ENCODE peak calls at places on chromosomes 11 and 22, in seven cellular contexts. One of them, this sample, is unnamed.

GRCh38 chr11:75384438-75385080 is 14.8 kb upstream of the RPS3 start:
- DNase-seq in GM12892: peak; percentile 64
- DNase-seq in heart left ventricle: peak; percentile 90
- DNase-seq in lower leg skin: peak; percentile 60
- DNase-seq in prostate gland: peak; percentile 67
- DNase-seq in H1: peak; percentile 51
- DNase-seq in adrenal gland: peak; percentile 72
- DNase-seq in this sample: peak; percentile 81

GRCh38 chr11:60970369-60970774 is 1.1 kb upstream of the CD6 start:
- DNase-seq in adrenal gland: peak; percentile 60
- DNase-seq in prostate gland: no peak
- DNase-seq in GM12892: peak; percentile 64
- DNase-seq in heart left ventricle: peak; percentile 82
- DNase-seq in lower leg skin: no peak
- DNase-seq in H1: no peak
- DNase-seq in this sample: peak; percentile 63

GRCh38 chr11:30735946-30736345 is 149.8 kb upstream of the MPPED2 start:
- DNase-seq in H1: no peak
- DNase-seq in prostate gland: no peak
- DNase-seq in lower leg skin: no peak
- DNase-seq in heart left ventricle: no peak
- DNase-seq in adrenal gland: no peak
- DNase-seq in GM12892: no peak
- DNase-seq in this sample: no peak

GRCh38 chr11:45856044-45856468 is 8.8 kb downstream of the CRY2 start:
- DNase-seq in adrenal gland: no peak
- DNase-seq in GM12892: no peak
- DNase-seq in H1: no peak
- DNase-seq in lower leg skin: peak; percentile 36
- DNase-seq in heart left ventricle: no peak
- DNase-seq in prostate gland: no peak
- DNase-seq in this sample: no peak

GRCh38 chr11:92812841-92813240 is 156.6 kb upstream of the MTNR1B start:
- DNase-seq in adrenal gland: no peak
- DNase-seq in heart left ventricle: no peak
- DNase-seq in prostate gland: no peak
- DNase-seq in H1: no peak
- DNase-seq in lower leg skin: no peak
- DNase-seq in GM12892: no peak
- DNase-seq in this sample: no peak

GRCh38 chr11:75813622-75814039 is 1.4 kb upstream of the UVRAG start:
- DNase-seq in H1: no peak
- DNase-seq in GM12892: no peak
- DNase-seq in adrenal gland: no peak
- DNase-seq in heart left ventricle: no peak
- DNase-seq in prostate gland: no peak
- DNase-seq in lower leg skin: no peak
- DNase-seq in this sample: no peak

GRCh38 chr22:43540570-43540969 is 128.8 kb downstream of the MPPED1 start:
- DNase-seq in H1: no peak
- DNase-seq in lower leg skin: no peak
- DNase-seq in GM12892: no peak
- DNase-seq in heart left ventricle: no peak
- DNase-seq in prostate gland: no peak
- DNase-seq in adrenal gland: no peak
- DNase-seq in this sample: no peak

GRCh38 chr11:119791047-119791446 is 62.0 kb upstream of the NECTIN1 start:
- DNase-seq in heart left ventricle: no peak
- DNase-seq in lower leg skin: no peak
- DNase-seq in GM12892: no peak
- DNase-seq in prostate gland: no peak
- DNase-seq in H1: no peak
- DNase-seq in adrenal gland: no peak
- DNase-seq in this sample: no peak

GRCh38 chr22:25362883-25363240 is 143.4 kb downstream of the CRYBB2 start:
- DNase-seq in prostate gland: no peak
- DNase-seq in H1: no peak
- DNase-seq in GM12892: no peak
- DNase-seq in heart left ventricle: peak; percentile 58
- DNase-seq in lower leg skin: no peak
- DNase-seq in adrenal gland: peak; percentile 25
- DNase-seq in this sample: no peak

GRCh38 chr11:116471608-116472007 is 301.2 kb downstream of the BUD13 start:
- DNase-seq in prostate gland: no peak
- DNase-seq in GM12892: no peak
- DNase-seq in lower leg skin: no peak
- DNase-seq in H1: no peak
- DNase-seq in adrenal gland: no peak
- DNase-seq in heart left ventricle: no peak
- DNase-seq in this sample: no peak

GRCh38 chr22:49160261-49161001 is 667.2 kb downstream of the BRD1 start:
- DNase-seq in heart left ventricle: peak; percentile 49
- DNase-seq in prostate gland: no peak
- DNase-seq in GM12892: no peak
- DNase-seq in H1: no peak
- DNase-seq in lower leg skin: no peak
- DNase-seq in adrenal gland: no peak
- DNase-seq in this sample: no peak

GRCh38 chr11:68014157-68014965 is 4.2 kb downstream of the ALDH3B1 start:
- DNase-seq in adrenal gland: peak; percentile 92
- DNase-seq in H1: no peak
- DNase-seq in lower leg skin: peak; percentile 39
- DNase-seq in GM12892: no peak
- DNase-seq in prostate gland: no peak
- DNase-seq in heart left ventricle: no peak
- DNase-seq in this sample: peak; percentile 81

GRCh38 chr11:46948378-46949131 is 12.0 kb downstream of the CSTPP1 start:
- DNase-seq in lower leg skin: no peak
- DNase-seq in GM12892: no peak
- DNase-seq in adrenal gland: no peak
- DNase-seq in prostate gland: no peak
- DNase-seq in H1: no peak
- DNase-seq in heart left ventricle: no peak
- DNase-seq in this sample: peak; percentile 66

GRCh38 chr11:7941608-7942007 is at the start of gene OR10A3:
- DNase-seq in GM12892: no peak
- DNase-seq in heart left ventricle: no peak
- DNase-seq in lower leg skin: no peak
- DNase-seq in prostate gland: no peak
- DNase-seq in adrenal gland: no peak
- DNase-seq in H1: no peak
- DNase-seq in this sample: no peak

GRCh38 chr11:7936615-7937014 is 4.9 kb downstream of the OR10A3 start:
- DNase-seq in heart left ventricle: no peak
- DNase-seq in H1: no peak
- DNase-seq in GM12892: no peak
- DNase-seq in prostate gland: no peak
- DNase-seq in lower leg skin: no peak
- DNase-seq in adrenal gland: no peak
- DNase-seq in this sample: no peak

GRCh38 chr11:7944123-7944522 is 2.6 kb upstream of the OR10A3 start:
- DNase-seq in H1: no peak
- DNase-seq in heart left ventricle: no peak
- DNase-seq in lower leg skin: no peak
- DNase-seq in adrenal gland: no peak
- DNase-seq in prostate gland: no peak
- DNase-seq in GM12892: no peak
- DNase-seq in this sample: no peak

GRCh38 chr11:7941141-7941540 is 367 bp downstream of the OR10A3 start:
- DNase-seq in heart left ventricle: no peak
- DNase-seq in lower leg skin: no peak
- DNase-seq in H1: no peak
- DNase-seq in adrenal gland: no peak
- DNase-seq in GM12892: no peak
- DNase-seq in prostate gland: no peak
- DNase-seq in this sample: no peak
- TF ChIP-seq POLR2A in heart left ventricle: no peak
- TF ChIP-seq POLR2A in lower leg skin: no peak
- TF ChIP-seq POLR2A in H1: no peak
- TF ChIP-seq POLR2A in adrenal gland: no peak
- TF ChIP-seq POLR2A in GM12892: no peak
- TF ChIP-seq POLR2A in prostate gland: no peak
- TF ChIP-seq POLR2A in this sample: no peak

DNA sequence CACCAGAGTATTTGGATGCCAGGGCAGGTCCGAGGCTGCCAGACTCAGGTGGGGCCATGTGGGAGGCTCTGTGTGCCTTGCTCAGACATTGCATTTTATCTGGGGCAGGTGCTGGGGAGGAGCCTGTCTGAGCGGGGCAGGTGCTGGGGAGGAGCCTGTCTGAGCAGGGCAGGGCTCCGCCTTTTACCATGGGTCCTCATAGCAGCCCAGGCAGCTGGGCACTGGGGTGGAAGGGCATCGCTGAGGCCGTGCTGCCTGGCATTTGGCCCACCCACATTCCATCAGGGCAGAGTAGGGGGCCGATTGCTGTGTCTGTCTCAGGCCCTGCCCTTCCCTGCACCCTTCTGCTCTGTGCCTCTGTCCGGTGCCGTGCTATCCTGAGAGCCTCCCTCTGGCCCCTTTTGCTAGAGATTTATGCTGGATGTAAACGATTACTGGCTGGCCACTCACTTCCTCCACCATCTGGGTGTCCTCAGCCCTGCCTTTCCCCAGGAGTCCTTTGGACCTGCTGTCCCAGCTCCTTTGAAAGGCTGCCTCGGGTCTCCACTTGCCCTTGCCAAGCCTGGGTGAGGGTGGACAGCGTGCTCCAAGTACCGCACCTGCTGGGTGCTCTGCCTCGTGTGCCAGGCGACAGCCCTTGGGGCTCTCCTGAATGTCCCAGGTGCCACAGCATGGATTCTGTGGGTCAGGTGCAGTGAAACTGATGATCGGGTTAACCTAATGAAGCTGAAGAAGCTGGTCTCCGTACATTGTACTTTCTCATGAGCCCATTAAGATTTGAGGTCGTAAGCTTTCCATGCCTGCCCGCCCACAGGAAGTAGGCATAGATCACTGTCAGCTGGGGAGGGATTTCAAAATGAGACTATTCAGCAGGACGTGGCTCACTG is 281.6 kb downstream of the TBC1D22A start:
- DNase-seq in adrenal gland: no peak
- DNase-seq in GM12892: no peak
- DNase-seq in heart left ventricle: peak; percentile 58
- DNase-seq in prostate gland: no peak
- DNase-seq in H1: no peak
- DNase-seq in lower leg skin: no peak
- DNase-seq in this sample: peak; percentile 67
- TF ChIP-seq POLR2A in adrenal gland: no peak
- TF ChIP-seq POLR2A in GM12892: no peak
- TF ChIP-seq POLR2A in heart left ventricle: no peak
- TF ChIP-seq POLR2A in prostate gland: no peak
- TF ChIP-seq POLR2A in H1: no peak
- TF ChIP-seq POLR2A in lower leg skin: no peak
- TF ChIP-seq POLR2A in this sample: no peak

GRCh38 chr22:50326225-50326958 is 420 bp downstream of the DENND6B start:
- DNase-seq in GM12892: no peak
- DNase-seq in prostate gland: no peak
- DNase-seq in lower leg skin: no peak
- DNase-seq in H1: no peak
- DNase-seq in heart left ventricle: no peak
- DNase-seq in adrenal gland: no peak
- DNase-seq in this sample: no peak

GRCh38 chr22:50320671-50321325 is 6.0 kb downstream of the DENND6B start:
- DNase-seq in adrenal gland: no peak
- DNase-seq in lower leg skin: no peak
- DNase-seq in heart left ventricle: no peak
- DNase-seq in GM12892: no peak
- DNase-seq in prostate gland: no peak
- DNase-seq in H1: no peak
- DNase-seq in this sample: no peak

GRCh38 chr22:50326959-50327710 is at the start of gene DENND6B:
- DNase-seq in H1: no peak
- DNase-seq in prostate gland: peak; percentile 76
- DNase-seq in lower leg skin: no peak
- DNase-seq in adrenal gland: peak; percentile 77
- DNase-seq in heart left ventricle: peak; percentile 92
- DNase-seq in GM12892: peak; percentile 89
- DNase-seq in this sample: no peak

GRCh38 chr22:50325444-50326224 is 1.2 kb downstream of the DENND6B start:
- DNase-seq in heart left ventricle: no peak
- DNase-seq in adrenal gland: no peak
- DNase-seq in prostate gland: no peak
- DNase-seq in GM12892: no peak
- DNase-seq in lower leg skin: no peak
- DNase-seq in H1: no peak
- DNase-seq in this sample: no peak

GRCh38 chr22:50323900-50324299 is 2.9 kb downstream of the DENND6B start:
- DNase-seq in lower leg skin: no peak
- DNase-seq in heart left ventricle: no peak
- DNase-seq in prostate gland: no peak
- DNase-seq in GM12892: no peak
- DNase-seq in adrenal gland: no peak
- DNase-seq in H1: no peak
- DNase-seq in this sample: no peak
- TF ChIP-seq POLR2A in lower leg skin: no peak
- TF ChIP-seq POLR2A in heart left ventricle: no peak
- TF ChIP-seq POLR2A in prostate gland: no peak
- TF ChIP-seq POLR2A in GM12892: no peak
- TF ChIP-seq POLR2A in adrenal gland: no peak
- TF ChIP-seq POLR2A in H1: no peak
- TF ChIP-seq POLR2A in this sample: no peak

GRCh38 chr11:19268901-19269300 is 28.2 kb upstream of the E2F8 start:
- DNase-seq in adrenal gland: no peak
- DNase-seq in GM12892: no peak
- DNase-seq in heart left ventricle: no peak
- DNase-seq in H1: no peak
- DNase-seq in prostate gland: no peak
- DNase-seq in lower leg skin: no peak
- DNase-seq in this sample: no peak

GRCh38 chr11:19263333-19263732 is 22.6 kb upstream of the E2F8 start:
- DNase-seq in lower leg skin: no peak
- DNase-seq in heart left ventricle: no peak
- DNase-seq in H1: no peak
- DNase-seq in prostate gland: no peak
- DNase-seq in adrenal gland: no peak
- DNase-seq in GM12892: no peak
- DNase-seq in this sample: no peak

DNA sequence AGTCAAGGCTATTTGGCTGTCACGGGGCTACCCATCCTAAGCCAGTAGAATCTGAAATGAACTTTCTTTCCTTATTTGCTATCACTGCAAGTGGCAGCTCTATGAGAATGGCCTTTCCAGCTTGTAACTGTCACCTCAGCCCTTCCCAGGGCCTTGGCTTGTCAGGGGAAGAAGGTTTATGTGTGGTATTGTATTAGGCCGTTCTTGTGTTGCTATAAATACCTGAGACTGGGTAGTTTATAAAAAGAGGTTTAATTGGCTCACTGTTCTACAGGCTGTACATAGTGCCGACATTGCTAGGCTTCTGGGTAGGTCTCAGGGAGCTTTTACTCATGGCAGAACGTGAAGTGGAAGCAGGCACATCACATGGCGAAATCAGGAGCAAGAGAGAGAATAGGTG is 26.8 kb upstream of the E2F8 start:
- DNase-seq in heart left ventricle: no peak
- DNase-seq in prostate gland: no peak
- DNase-seq in lower leg skin: no peak
- DNase-seq in H1: no peak
- DNase-seq in GM12892: no peak
- DNase-seq in adrenal gland: no peak
- DNase-seq in this sample: no peak
- TF ChIP-seq POLR2A in heart left ventricle: no peak
- TF ChIP-seq POLR2A in prostate gland: no peak
- TF ChIP-seq POLR2A in lower leg skin: no peak
- TF ChIP-seq POLR2A in H1: no peak
- TF ChIP-seq POLR2A in GM12892: no peak
- TF ChIP-seq POLR2A in adrenal gland: no peak
- TF ChIP-seq POLR2A in this sample: no peak